ENCODE peak calls at places on chromosomes 3 and 15, in five cellular contexts. G is GM03348, U is choroid plexus epithelial cell, K is esophagus muscularis mucosa, I is cerebellar cortex. L is an unnamed sample.

GRCh38 chr3:38722760-38723568 is 73.5 kb upstream of the SCN5A start:
- DNase-seq in K (no peak), G (peak; percentile 27), I (no peak), U (peak; percentile 57), L (no peak)

GRCh38 chr3:123941150-123941941 is 19.7 kb downstream of the CCDC14 start:
- DNase-seq in G (peak; percentile 8), K (no peak), I (peak; percentile 1), U (peak; percentile 19), L (no peak)

GRCh38 chr3:189563841-189564563 is 67.2 kb upstream of the TP63 start:
- DNase-seq in K (no peak), G (peak; percentile 72), I (no peak), U (peak; percentile 74), L (no peak)

GRCh38 chr3:101829066-101829830 is 20.1 kb upstream of the NFKBIZ start:
- DNase-seq in K (no peak), I (no peak), G (peak; percentile 37), U (peak; percentile 76), L (no peak)

GRCh38 chr3:89113887-89114840 is 6.7 kb downstream of the EPHA3 start:
- DNase-seq in I (peak; percentile 25), G (peak; percentile 63), K (no peak), U (peak; percentile 78), L (peak; percentile 42)

GRCh38 chr3:66499881-66500574 is 794 bp downstream of the LRIG1 start:
- DNase-seq in K (no peak), I (no peak), G (peak; percentile 47), U (peak; percentile 29), L (peak; percentile 35)

GRCh38 chr3:123447749-123448502 is 964 bp downstream of the ADCY5 start:
- DNase-seq in G (peak; percentile 75), U (no peak), K (no peak), I (no peak), L (peak; percentile 50)

GRCh38 chr3:8622873-8623725 is 21.5 kb downstream of the SSUH2 start:
- DNase-seq in G (peak; percentile 90), U (peak; percentile 83), K (no peak), I (peak; percentile 43), L (peak; percentile 69)

GRCh38 chr3:159945930-159946329 is 42.7 kb upstream of the IL12A start:
- DNase-seq in I (no peak), U (no peak), K (peak; percentile 29), G (no peak), L (peak; percentile 22)

GRCh38 chr15:74319596-74320357 is 47.7 kb downstream of the CYP11A1 start:
- DNase-seq in U (no peak), K (no peak), I (no peak), G (no peak), L (no peak)

GRCh38 chr3:20185364-20185732 is 658 bp downstream of the SGO1 start:
- DNase-seq in K (no peak), U (peak; percentile 35), I (no peak), G (peak; percentile 16), L (peak; percentile 67)

GRCh38 chr15:99963096-99963825 is 230.0 kb upstream of the LYSMD4 start:
- DNase-seq in K (peak; percentile 75), U (no peak), I (no peak), G (no peak), L (no peak)

GRCh38 chr15:64209680-64210334 is 47.0 kb upstream of the PPIB start:
- DNase-seq in K (no peak), G (peak; percentile 33), U (peak; percentile 74), I (no peak), L (peak; percentile 54)

GRCh38 chr3:124362418-124362817 is 367.8 kb upstream of the UMPS start:
- DNase-seq in I (no peak), K (no peak), U (no peak), G (no peak), L (no peak)

GRCh38 chr3:135034291-135034768 is 239.3 kb downstream of the EPHB1 start:
- DNase-seq in K (peak; percentile 88), G (no peak), U (no peak), I (no peak), L (no peak)

GRCh38 chr15:59680870-59681269 is 8.2 kb downstream of the BNIP2 start:
- DNase-seq in G (no peak), U (no peak), I (no peak), K (no peak), L (no peak)

GRCh38 chr15:60720493-60721231 is 241.7 kb upstream of the ICE2 start:
- DNase-seq in G (no peak), K (no peak), U (no peak), I (no peak), L (peak; percentile 1)

GRCh38 chr15:32659340-32659831 is 17.9 kb downstream of the SCG5 start:
- DNase-seq in G (peak; percentile 76), U (peak; percentile 57), K (peak; percentile 78), I (no peak), L (no peak)

GRCh38 chr3:5339967-5340535 is 152.5 kb downstream of the EDEM1 start:
- DNase-seq in I (no peak), K (no peak), U (no peak), G (no peak), L (no peak)

GRCh38 chr3:193742628-193743027 is 149.6 kb downstream of the OPA1 start:
- DNase-seq in I (no peak), U (no peak), G (no peak), K (no peak), L (no peak)

GRCh38 chr3:52182203-52182602 is 15.8 kb upstream of the ALAS1 start:
- DNase-seq in I (no peak), K (no peak), G (no peak), U (no peak), L (peak; percentile 69)

GRCh38 chr3:31039145-31039544 is 144.7 kb upstream of the GADL1 start:
- DNase-seq in K (no peak), I (no peak), U (no peak), G (no peak), L (no peak)

GRCh38 chr15:97009036-97009555 is 678.6 kb downstream of the NR2F2 start:
- DNase-seq in G (no peak), K (no peak), U (peak; percentile 23), I (no peak), L (no peak)

GRCh38 chr15:89118481-89118989 is 30.3 kb downstream of the ABHD2 start:
- DNase-seq in I (no peak), U (no peak), K (no peak), G (no peak), L (no peak)

GRCh38 chr3:68773401-68773800 is 158.9 kb downstream of the TAFA4 start:
- DNase-seq in K (no peak), I (no peak), G (no peak), U (no peak), L (no peak)

GRCh38 chr3:188348445-188349244 is 194.7 kb downstream of the LPP start:
- DNase-seq in G (peak; percentile 91), U (peak; percentile 96), I (peak; percentile 26), K (no peak), L (peak; percentile 5)

GRCh38 chr15:40054746-40055575 is 16.0 kb upstream of the SRP14 start:
- DNase-seq in G (peak; percentile 35), I (no peak), U (peak; percentile 54), K (no peak), L (no peak)

GRCh38 chr15:68674975-68675374 is 96.2 kb downstream of the CORO2B start:
- DNase-seq in I (peak; percentile 78), K (no peak), U (peak; percentile 52), G (no peak), L (no peak)

GRCh38 chr3:186742618-186743335 is 25.6 kb downstream of the KNG1 start:
- DNase-seq in U (peak; percentile 17), K (no peak), I (no peak), G (no peak), L (no peak)

GRCh38 chr15:42704492-42704926 is 32.4 kb downstream of the CDAN1 start:
- DNase-seq in I (peak; percentile 81), U (peak; percentile 84), G (peak; percentile 81), K (no peak), L (peak; percentile 87)

GRCh38 chr3:186506846-186507245 is 37.3 kb downstream of the CRYGS start:
- DNase-seq in I (no peak), K (no peak), G (no peak), U (peak; percentile 30), L (no peak)

GRCh38 chr15:22240951-22241350 is 160.6 kb downstream of the OR4M2 start:
- DNase-seq in I (no peak), K (no peak), U (no peak), G (no peak), L (no peak)

GRCh38 chr15:64004582-64004981 is 41.7 kb downstream of the DAPK2 start:
- DNase-seq in U (peak; percentile 38), G (no peak), K (no peak), I (no peak), L (no peak)

GRCh38 chr3:141798455-141798854 is 35.2 kb downstream of the GRK7 start:
- DNase-seq in U (peak; percentile 70), K (no peak), G (no peak), I (no peak), L (no peak)

GRCh38 chr3:147408180-147409105 is 722 bp upstream of the ZIC1 start:
- DNase-seq in K (peak; percentile 24), G (no peak), U (peak; percentile 84), I (peak; percentile 44), L (no peak)

GRCh38 chr3:100893590-100893989 is 99.6 kb downstream of the ABI3BP start:
- DNase-seq in G (peak; percentile 53), I (peak; percentile 4), U (peak; percentile 83), K (no peak), L (peak; percentile 21)

GRCh38 chr15:82963356-82964341 is 11.1 kb upstream of the HOMER2 start:
- DNase-seq in I (no peak), G (peak; percentile 46), K (no peak), U (no peak), L (no peak)

GRCh38 chr3:119257654-119258410 is 17.2 kb upstream of the B4GALT4 start:
- DNase-seq in K (no peak), G (no peak), I (no peak), U (peak; percentile 68), L (peak; percentile 6)